ENCODE peak calls at places on chromosomes 3 and 15, in six cellular contexts. One of them, this sample, is unnamed.
A peak's percentile ranks its signal among the peaks of the same experiment; 100 is the strongest.

GRCh38 chr3:177580437-177580836 is 383.2 kb upstream of the TBL1XR1 start:
- DNase-seq in NCI-H460: no peak
- DNase-seq in coronary artery: no peak
- DNase-seq in stimulated activated CD4-positive, alpha-beta T cell treated with anti-CD3 and anti-CD28 coated beads, Interleukin-12 subunit alpha, Interleukin-12 subunit beta, amount 100 ng/mL, for 4 hours: no peak
- DNase-seq in testis: no peak
- DNase-seq in activated B cell treated with CpG ODN at 0.5 μM for 24 hours: no peak
- DNase-seq in this sample: no peak

GRCh38 chr15:58932791-58933310 is 628 bp downstream of the SLTM start:
- DNase-seq in coronary artery: peak; percentile 77
- DNase-seq in testis: no peak
- DNase-seq in NCI-H460: no peak
- DNase-seq in stimulated activated CD4-positive, alpha-beta T cell treated with anti-CD3 and anti-CD28 coated beads, Interleukin-12 subunit alpha, Interleukin-12 subunit beta, amount 100 ng/mL, for 4 hours: no peak
- DNase-seq in activated B cell treated with CpG ODN at 0.5 μM for 24 hours: no peak
- DNase-seq in this sample: no peak

GRCh38 chr3:173891272-173892100 is 493.9 kb downstream of the NLGN1 start:
- DNase-seq in stimulated activated CD4-positive, alpha-beta T cell treated with anti-CD3 and anti-CD28 coated beads, Interleukin-12 subunit alpha, Interleukin-12 subunit beta, amount 100 ng/mL, for 4 hours: no peak
- DNase-seq in NCI-H460: no peak
- DNase-seq in coronary artery: no peak
- DNase-seq in activated B cell treated with CpG ODN at 0.5 μM for 24 hours: no peak
- DNase-seq in testis: no peak
- DNase-seq in this sample: no peak

GRCh38 chr15:45583731-45584639 is 3.2 kb upstream of the BLOC1S6 start:
- DNase-seq in coronary artery: no peak
- DNase-seq in testis: no peak
- DNase-seq in NCI-H460: no peak
- DNase-seq in activated B cell treated with CpG ODN at 0.5 μM for 24 hours: no peak
- DNase-seq in stimulated activated CD4-positive, alpha-beta T cell treated with anti-CD3 and anti-CD28 coated beads, Interleukin-12 subunit alpha, Interleukin-12 subunit beta, amount 100 ng/mL, for 4 hours: no peak
- DNase-seq in this sample: peak; percentile 8

GRCh38 chr15:30905821-30906220 is 2.1 kb downstream of the FAN1 start:
- DNase-seq in coronary artery: no peak
- DNase-seq in activated B cell treated with CpG ODN at 0.5 μM for 24 hours: no peak
- DNase-seq in stimulated activated CD4-positive, alpha-beta T cell treated with anti-CD3 and anti-CD28 coated beads, Interleukin-12 subunit alpha, Interleukin-12 subunit beta, amount 100 ng/mL, for 4 hours: no peak
- DNase-seq in testis: peak; percentile 50
- DNase-seq in NCI-H460: no peak
- DNase-seq in this sample: no peak

GRCh38 chr3:185825379-185825638 is 467 bp upstream of the IGF2BP2 start:
- DNase-seq in NCI-H460: no peak
- DNase-seq in coronary artery: no peak
- DNase-seq in activated B cell treated with CpG ODN at 0.5 μM for 24 hours: no peak
- DNase-seq in stimulated activated CD4-positive, alpha-beta T cell treated with anti-CD3 and anti-CD28 coated beads, Interleukin-12 subunit alpha, Interleukin-12 subunit beta, amount 100 ng/mL, for 4 hours: no peak
- DNase-seq in testis: no peak
- DNase-seq in this sample: no peak

GRCh38 chr3:14563946-14564539 is 23.9 kb upstream of the GRIP2 start:
- DNase-seq in testis: no peak
- DNase-seq in coronary artery: no peak
- DNase-seq in NCI-H460: no peak
- DNase-seq in stimulated activated CD4-positive, alpha-beta T cell treated with anti-CD3 and anti-CD28 coated beads, Interleukin-12 subunit alpha, Interleukin-12 subunit beta, amount 100 ng/mL, for 4 hours: no peak
- DNase-seq in activated B cell treated with CpG ODN at 0.5 μM for 24 hours: no peak
- DNase-seq in this sample: no peak

GRCh38 chr3:54062546-54062945 is 59.8 kb upstream of the CACNA2D3 start:
- DNase-seq in coronary artery: no peak
- DNase-seq in testis: no peak
- DNase-seq in activated B cell treated with CpG ODN at 0.5 μM for 24 hours: no peak
- DNase-seq in NCI-H460: no peak
- DNase-seq in stimulated activated CD4-positive, alpha-beta T cell treated with anti-CD3 and anti-CD28 coated beads, Interleukin-12 subunit alpha, Interleukin-12 subunit beta, amount 100 ng/mL, for 4 hours: no peak
- DNase-seq in this sample: no peak

GRCh38 chr3:178236555-178237277 is 299.5 kb upstream of the KCNMB2 start:
- DNase-seq in NCI-H460: no peak
- DNase-seq in activated B cell treated with CpG ODN at 0.5 μM for 24 hours: no peak
- DNase-seq in stimulated activated CD4-positive, alpha-beta T cell treated with anti-CD3 and anti-CD28 coated beads, Interleukin-12 subunit alpha, Interleukin-12 subunit beta, amount 100 ng/mL, for 4 hours: no peak
- DNase-seq in coronary artery: no peak
- DNase-seq in testis: no peak
- DNase-seq in this sample: no peak

GRCh38 chr3:15205934-15206661 is at the start of gene CAPN7:
- DNase-seq in stimulated activated CD4-positive, alpha-beta T cell treated with anti-CD3 and anti-CD28 coated beads, Interleukin-12 subunit alpha, Interleukin-12 subunit beta, amount 100 ng/mL, for 4 hours: peak; percentile 94
- DNase-seq in coronary artery: peak; percentile 96
- DNase-seq in testis: peak; percentile 96
- DNase-seq in NCI-H460: peak; percentile 86
- DNase-seq in activated B cell treated with CpG ODN at 0.5 μM for 24 hours: peak; percentile 97
- DNase-seq in this sample: peak; percentile 93

GRCh38 chr3:52031896-52032295 is 24.5 kb downstream of the DUSP7 start:
- DNase-seq in coronary artery: no peak
- DNase-seq in stimulated activated CD4-positive, alpha-beta T cell treated with anti-CD3 and anti-CD28 coated beads, Interleukin-12 subunit alpha, Interleukin-12 subunit beta, amount 100 ng/mL, for 4 hours: no peak
- DNase-seq in activated B cell treated with CpG ODN at 0.5 μM for 24 hours: no peak
- DNase-seq in testis: no peak
- DNase-seq in NCI-H460: no peak
- DNase-seq in this sample: no peak

GRCh38 chr3:132637590-132637989 is 22.0 kb downstream of the ACAD11 start:
- DNase-seq in coronary artery: no peak
- DNase-seq in activated B cell treated with CpG ODN at 0.5 μM for 24 hours: no peak
- DNase-seq in stimulated activated CD4-positive, alpha-beta T cell treated with anti-CD3 and anti-CD28 coated beads, Interleukin-12 subunit alpha, Interleukin-12 subunit beta, amount 100 ng/mL, for 4 hours: no peak
- DNase-seq in testis: no peak
- DNase-seq in NCI-H460: no peak
- DNase-seq in this sample: no peak

GRCh38 chr3:35737080-35737479 is 97.8 kb downstream of the ARPP21 start:
- DNase-seq in testis: no peak
- DNase-seq in stimulated activated CD4-positive, alpha-beta T cell treated with anti-CD3 and anti-CD28 coated beads, Interleukin-12 subunit alpha, Interleukin-12 subunit beta, amount 100 ng/mL, for 4 hours: no peak
- DNase-seq in coronary artery: no peak
- DNase-seq in activated B cell treated with CpG ODN at 0.5 μM for 24 hours: no peak
- DNase-seq in NCI-H460: no peak
- DNase-seq in this sample: no peak

GRCh38 chr15:97479957-97480356 is 480.5 kb upstream of the ARRDC4 start:
- DNase-seq in stimulated activated CD4-positive, alpha-beta T cell treated with anti-CD3 and anti-CD28 coated beads, Interleukin-12 subunit alpha, Interleukin-12 subunit beta, amount 100 ng/mL, for 4 hours: no peak
- DNase-seq in activated B cell treated with CpG ODN at 0.5 μM for 24 hours: no peak
- DNase-seq in NCI-H460: no peak
- DNase-seq in testis: no peak
- DNase-seq in coronary artery: no peak
- DNase-seq in this sample: no peak

GRCh38 chr3:121870710-121871109 is 23.5 kb upstream of the SLC15A2 start:
- DNase-seq in testis: no peak
- DNase-seq in coronary artery: no peak
- DNase-seq in stimulated activated CD4-positive, alpha-beta T cell treated with anti-CD3 and anti-CD28 coated beads, Interleukin-12 subunit alpha, Interleukin-12 subunit beta, amount 100 ng/mL, for 4 hours: no peak
- DNase-seq in activated B cell treated with CpG ODN at 0.5 μM for 24 hours: no peak
- DNase-seq in NCI-H460: no peak
- DNase-seq in this sample: no peak

GRCh38 chr3:106206165-106206564 is 337.4 kb upstream of the CBLB start:
- DNase-seq in testis: no peak
- DNase-seq in activated B cell treated with CpG ODN at 0.5 μM for 24 hours: no peak
- DNase-seq in coronary artery: no peak
- DNase-seq in stimulated activated CD4-positive, alpha-beta T cell treated with anti-CD3 and anti-CD28 coated beads, Interleukin-12 subunit alpha, Interleukin-12 subunit beta, amount 100 ng/mL, for 4 hours: no peak
- DNase-seq in NCI-H460: no peak
- DNase-seq in this sample: peak; percentile 39

GRCh38 chr15:68431792-68432401 is at the start of gene ITGA11:
- DNase-seq in stimulated activated CD4-positive, alpha-beta T cell treated with anti-CD3 and anti-CD28 coated beads, Interleukin-12 subunit alpha, Interleukin-12 subunit beta, amount 100 ng/mL, for 4 hours: no peak
- DNase-seq in testis: peak; percentile 67
- DNase-seq in activated B cell treated with CpG ODN at 0.5 μM for 24 hours: no peak
- DNase-seq in coronary artery: peak; percentile 78
- DNase-seq in NCI-H460: peak; percentile 30
- DNase-seq in this sample: no peak

GRCh38 chr15:85691350-85692240 is 103.1 kb downstream of the KLHL25 start:
- DNase-seq in testis: no peak
- DNase-seq in NCI-H460: no peak
- DNase-seq in activated B cell treated with CpG ODN at 0.5 μM for 24 hours: peak; percentile 34
- DNase-seq in stimulated activated CD4-positive, alpha-beta T cell treated with anti-CD3 and anti-CD28 coated beads, Interleukin-12 subunit alpha, Interleukin-12 subunit beta, amount 100 ng/mL, for 4 hours: no peak
- DNase-seq in coronary artery: no peak
- DNase-seq in this sample: peak; percentile 48

GRCh38 chr3:138833908-138834358 is 795 bp downstream of the PIK3CB start:
- DNase-seq in activated B cell treated with CpG ODN at 0.5 μM for 24 hours: no peak
- DNase-seq in stimulated activated CD4-positive, alpha-beta T cell treated with anti-CD3 and anti-CD28 coated beads, Interleukin-12 subunit alpha, Interleukin-12 subunit beta, amount 100 ng/mL, for 4 hours: no peak
- DNase-seq in coronary artery: no peak
- DNase-seq in testis: no peak
- DNase-seq in NCI-H460: peak; percentile 1
- DNase-seq in this sample: peak; percentile 21

GRCh38 chr15:82159922-82160321 is 102.6 kb downstream of the EFL1 start:
- DNase-seq in NCI-H460: no peak
- DNase-seq in activated B cell treated with CpG ODN at 0.5 μM for 24 hours: no peak
- DNase-seq in testis: no peak
- DNase-seq in stimulated activated CD4-positive, alpha-beta T cell treated with anti-CD3 and anti-CD28 coated beads, Interleukin-12 subunit alpha, Interleukin-12 subunit beta, amount 100 ng/mL, for 4 hours: no peak
- DNase-seq in coronary artery: no peak
- DNase-seq in this sample: no peak

GRCh38 chr3:135166266-135166825 is 371.3 kb downstream of the EPHB1 start:
- DNase-seq in testis: no peak
- DNase-seq in activated B cell treated with CpG ODN at 0.5 μM for 24 hours: no peak
- DNase-seq in NCI-H460: no peak
- DNase-seq in coronary artery: no peak
- DNase-seq in stimulated activated CD4-positive, alpha-beta T cell treated with anti-CD3 and anti-CD28 coated beads, Interleukin-12 subunit alpha, Interleukin-12 subunit beta, amount 100 ng/mL, for 4 hours: no peak
- DNase-seq in this sample: no peak

GRCh38 chr3:158749977-158750376 is 17.7 kb upstream of the RARRES1 start:
- DNase-seq in testis: no peak
- DNase-seq in NCI-H460: no peak
- DNase-seq in coronary artery: no peak
- DNase-seq in stimulated activated CD4-positive, alpha-beta T cell treated with anti-CD3 and anti-CD28 coated beads, Interleukin-12 subunit alpha, Interleukin-12 subunit beta, amount 100 ng/mL, for 4 hours: no peak
- DNase-seq in activated B cell treated with CpG ODN at 0.5 μM for 24 hours: no peak
- DNase-seq in this sample: no peak

GRCh38 chr3:187550446-187550845 is 119.7 kb downstream of the SST start:
- DNase-seq in NCI-H460: no peak
- DNase-seq in activated B cell treated with CpG ODN at 0.5 μM for 24 hours: no peak
- DNase-seq in coronary artery: no peak
- DNase-seq in stimulated activated CD4-positive, alpha-beta T cell treated with anti-CD3 and anti-CD28 coated beads, Interleukin-12 subunit alpha, Interleukin-12 subunit beta, amount 100 ng/mL, for 4 hours: no peak
- DNase-seq in testis: no peak
- DNase-seq in this sample: no peak

GRCh38 chr15:58535894-58536293 is 104.1 kb downstream of the LIPC start:
- DNase-seq in stimulated activated CD4-positive, alpha-beta T cell treated with anti-CD3 and anti-CD28 coated beads, Interleukin-12 subunit alpha, Interleukin-12 subunit beta, amount 100 ng/mL, for 4 hours: no peak
- DNase-seq in activated B cell treated with CpG ODN at 0.5 μM for 24 hours: no peak
- DNase-seq in coronary artery: no peak
- DNase-seq in testis: no peak
- DNase-seq in NCI-H460: no peak
- DNase-seq in this sample: no peak

GRCh38 chr15:41678742-41679141 is 18.5 kb downstream of the MGA start:
- DNase-seq in NCI-H460: no peak
- DNase-seq in coronary artery: no peak
- DNase-seq in stimulated activated CD4-positive, alpha-beta T cell treated with anti-CD3 and anti-CD28 coated beads, Interleukin-12 subunit alpha, Interleukin-12 subunit beta, amount 100 ng/mL, for 4 hours: no peak
- DNase-seq in testis: no peak
- DNase-seq in activated B cell treated with CpG ODN at 0.5 μM for 24 hours: no peak
- DNase-seq in this sample: no peak

GRCh38 chr3:156751461-156752025 is 74.6 kb upstream of the LEKR1 start:
- DNase-seq in stimulated activated CD4-positive, alpha-beta T cell treated with anti-CD3 and anti-CD28 coated beads, Interleukin-12 subunit alpha, Interleukin-12 subunit beta, amount 100 ng/mL, for 4 hours: no peak
- DNase-seq in testis: peak; percentile 60
- DNase-seq in NCI-H460: no peak
- DNase-seq in activated B cell treated with CpG ODN at 0.5 μM for 24 hours: no peak
- DNase-seq in coronary artery: no peak
- DNase-seq in this sample: no peak